ENCODE peak calls at places on chromosomes 16 and 17, in five cellular contexts. R, T, P, F and J are unnamed samples.

GRCh38 chr16:3509470-3509928 is 8.7 kb downstream of the CLUAP1 start:
- DNase-seq in R (peak; percentile 35), T (no peak), P (no peak), F (peak; percentile 72), J (peak; percentile 43)

GRCh38 chr16:85935957-85936760 is 37.2 kb downstream of the IRF8 start:
- DNase-seq in R (no peak), T (no peak), P (no peak), F (no peak), J (no peak)

GRCh38 chr17:31533546-31534155 is 142.2 kb downstream of the RAB11FIP4 start:
- DNase-seq in R (peak; percentile 87), T (no peak), P (no peak), F (peak; percentile 63), J (no peak)

GRCh38 chr17:78239489-78239931 is 8.1 kb downstream of the TMEM235 start:
- DNase-seq in R (no peak), T (no peak), P (no peak), F (no peak), J (no peak)

GRCh38 chr17:77534137-77534536 is 393.4 kb downstream of the SEC14L1 start:
- DNase-seq in R (no peak), T (no peak), P (no peak), F (no peak), J (no peak)

GRCh38 chr16:5640883-5641282 is 543.3 kb upstream of the EEF2KMT start:
- DNase-seq in R (no peak), T (no peak), P (no peak), F (no peak), J (no peak)

GRCh38 chr17:2357931-2358434 is 20.7 kb downstream of the SGSM2 start:
- DNase-seq in R (no peak), T (no peak), P (no peak), F (no peak), J (no peak)

GRCh38 chr16:57172891-57173290 is 12.9 kb downstream of the PSME3IP1 start:
- DNase-seq in R (no peak), T (no peak), P (no peak), F (no peak), J (no peak)

GRCh38 chr17:35766903-35767510 is 6.3 kb downstream of the C17orf50 start:
- DNase-seq in R (peak; percentile 71), T (peak; percentile 44), P (no peak), F (peak; percentile 61), J (no peak)

GRCh38 chr17:75325348-75325747 is 36.1 kb upstream of the SLC25A19 start:
- DNase-seq in R (no peak), T (no peak), P (no peak), F (no peak), J (no peak)

GRCh38 chr17:81332118-81332834 is 37.2 kb upstream of the SLC38A10 start:
- DNase-seq in R (no peak), T (no peak), P (no peak), F (no peak), J (no peak)

GRCh38 chr17:51803161-51803560 is 355.4 kb downstream of the CA10 start:
- DNase-seq in R (no peak), T (no peak), P (no peak), F (no peak), J (no peak)

GRCh38 chr16:31701734-31702133 is 171.9 kb upstream of the ZNF267 start:
- DNase-seq in R (no peak), T (no peak), P (no peak), F (peak; percentile 31), J (no peak)

GRCh38 chr16:57000271-57001025 is 11.1 kb downstream of the NLRC5 start:
- DNase-seq in R (peak; percentile 80), T (peak; percentile 86), P (no peak), F (peak; percentile 74), J (no peak)

GRCh38 chr17:62967111-62967449 is 1.0 kb downstream of the TANC2 start:
- DNase-seq in R (no peak), T (no peak), P (no peak), F (no peak), J (no peak)

GRCh38 chr16:3971706-3972105 is 91.2 kb upstream of the CREBBP start:
- DNase-seq in R (no peak), T (no peak), P (no peak), F (no peak), J (no peak)

GRCh38 chr16:10871157-10871991 is 5.6 kb upstream of the CIITA start:
- DNase-seq in R (peak; percentile 33), T (peak; percentile 40), P (no peak), F (peak; percentile 79), J (no peak)

GRCh38 chr16:8878523-8878911 is 3.6 kb upstream of the LITAFD start:
- DNase-seq in R (peak; percentile 89), T (no peak), P (no peak), F (peak; percentile 77), J (no peak)

GRCh38 chr17:27996157-27997043 is 46.1 kb upstream of the NLK start:
- DNase-seq in R (no peak), T (no peak), P (no peak), F (no peak), J (no peak)

GRCh38 chr16:11797957-11798299 is 870 bp upstream of the ZC3H7A start:
- DNase-seq in R (peak; percentile 13), T (no peak), P (no peak), F (peak; percentile 8), J (no peak)

GRCh38 chr16:12182202-12182601 is 205.7 kb downstream of the SNX29 start:
- DNase-seq in R (no peak), T (no peak), P (no peak), F (no peak), J (no peak)

GRCh38 chr17:73210002-73210678 is 17.3 kb downstream of the COG1 start:
- DNase-seq in R (peak; percentile 29), T (no peak), P (no peak), F (peak; percentile 48), J (no peak)

GRCh38 chr16:71356051-71356740 is 2.3 kb upstream of the CALB2 start:
- DNase-seq in R (no peak), T (no peak), P (no peak), F (no peak), J (no peak)

GRCh38 chr17:77488531-77489238 is 347.9 kb downstream of the SEC14L1 start:
- DNase-seq in R (no peak), T (no peak), P (no peak), F (no peak), J (no peak)

GRCh38 chr17:2468270-2468669 is 43.4 kb downstream of the METTL16 start:
- DNase-seq in R (no peak), T (no peak), P (no peak), F (peak; percentile 2), J (no peak)

GRCh38 chr17:34913001-34913400 is 48.3 kb downstream of the CCT6B start:
- DNase-seq in R (no peak), T (no peak), P (peak; percentile 5), F (no peak), J (no peak)

GRCh38 chr16:85398688-85399582 is 214.2 kb upstream of the GSE1 start:
- DNase-seq in R (no peak), T (no peak), P (no peak), F (no peak), J (peak; percentile 30)

GRCh38 chr17:9240659-9241370 is 219.5 kb downstream of the NTN1 start:
- DNase-seq in R (no peak), T (peak; percentile 95), P (no peak), F (no peak), J (peak; percentile 64)

GRCh38 chr17:9241371-9241712 is 220.0 kb downstream of the NTN1 start:
- DNase-seq in R (no peak), T (peak; percentile 58), P (no peak), F (no peak), J (peak; percentile 67)

GRCh38 chr17:9241774-9242496 is 220.6 kb downstream of the NTN1 start:
- DNase-seq in R (no peak), T (peak; percentile 26), P (no peak), F (no peak), J (no peak)

GRCh38 chr17:9242983-9243382 is 221.7 kb downstream of the NTN1 start:
- DNase-seq in R (no peak), T (no peak), P (no peak), F (no peak), J (no peak)

GRCh38 chr17:9242497-9242881 is 221.2 kb downstream of the NTN1 start:
- DNase-seq in R (no peak), T (no peak), P (no peak), F (no peak), J (no peak)
- H3K27ac ChIP-seq in R (no peak overlapping the region), T (peak overlapping the region; percentile 95), P (no peak overlapping the region), F (no peak overlapping the region), J (no peak overlapping the region)

GRCh38 chr17:37790153-37790552 is 45.3 kb upstream of the HNF1B start:
- DNase-seq in R (no peak), T (no peak), P (no peak), F (no peak), J (no peak)

GRCh38 chr17:37787055-37787720 is 42.3 kb upstream of the HNF1B start:
- DNase-seq in R (no peak), T (no peak), P (no peak), F (no peak), J (peak; percentile 90)

GRCh38 chr17:37788531-37788930 is 43.7 kb upstream of the HNF1B start:
- DNase-seq in R (no peak), T (no peak), P (no peak), F (no peak), J (no peak)

GRCh38 chr17:37789166-37789565 is 44.3 kb upstream of the HNF1B start:
- DNase-seq in R (no peak), T (no peak), P (no peak), F (no peak), J (no peak)

DNA sequence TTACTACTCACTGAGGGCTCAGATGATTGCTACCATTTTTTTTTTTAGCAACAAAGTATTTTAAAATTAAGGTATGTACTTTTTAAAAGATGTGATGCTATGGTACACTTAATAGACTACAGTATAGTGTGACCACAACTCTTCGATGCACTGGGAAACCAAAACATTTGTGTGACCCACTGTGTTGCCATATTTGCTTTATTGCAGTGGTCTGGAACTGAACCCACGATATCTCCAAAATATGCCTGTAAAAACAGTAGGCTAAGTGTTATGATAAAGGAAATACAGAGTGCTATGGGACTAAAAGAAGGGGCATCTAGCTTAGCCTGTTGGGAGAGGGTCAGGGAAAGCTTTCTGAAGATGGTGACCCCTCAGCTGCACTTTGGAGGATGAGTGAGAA is 41.6 kb upstream of the HNF1B start:
- DNase-seq in R (no peak), T (no peak), P (no peak), F (no peak), J (no peak)
- H3K27ac ChIP-seq in R (no peak overlapping the region), T (no peak overlapping the region), P (no peak overlapping the region), F (no peak overlapping the region), J (no peak overlapping the region)

DNA sequence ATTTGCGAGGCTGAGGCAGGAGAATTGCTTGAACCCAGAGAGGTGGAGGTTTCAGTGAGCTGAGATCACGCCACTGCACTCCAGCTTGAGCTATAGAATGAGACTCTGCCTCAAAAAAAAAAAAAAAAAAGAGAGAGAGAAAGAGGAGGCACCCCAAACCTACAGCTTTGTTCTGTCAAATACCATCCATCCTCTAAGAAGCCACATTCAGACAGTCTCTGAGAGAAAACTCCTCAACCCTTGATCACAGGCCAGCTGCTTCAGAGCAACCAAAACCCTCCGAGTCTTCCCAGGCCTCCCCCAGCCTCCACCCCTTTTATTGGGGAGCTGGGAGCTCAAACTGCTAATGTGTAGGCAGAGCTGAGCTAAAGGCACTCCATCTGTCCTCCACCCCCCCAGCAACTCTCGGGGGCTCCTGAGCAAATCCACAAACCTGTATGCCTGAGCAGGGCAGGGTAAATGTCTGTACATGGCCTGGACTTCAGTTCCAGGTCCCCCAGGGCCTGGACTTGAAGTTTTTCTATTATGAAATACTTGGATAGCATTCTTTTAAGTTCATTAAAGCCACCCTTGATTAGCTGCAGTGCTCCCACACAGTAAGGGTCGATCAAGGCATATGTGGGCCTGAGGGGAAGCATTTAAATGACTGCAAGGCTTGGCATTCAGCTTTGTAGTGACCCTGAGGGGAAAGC is 7.0 kb downstream of the FAM117A start:
- DNase-seq in R (no peak), T (no peak), P (no peak), F (no peak), J (no peak)
- H3K27ac ChIP-seq in R (no peak overlapping the region), T (peak overlapping the region; percentile 13), P (no peak overlapping the region), F (no peak overlapping the region), J (no peak overlapping the region)

GRCh38 chr16:21158208-21159110 is at the start of gene LDAF1:
- DNase-seq in R (peak; percentile 81), T (peak; percentile 82), P (peak; percentile 33), F (peak; percentile 76), J (peak; percentile 86)
- H3K27ac ChIP-seq in R (peak within 1 kb of the TSS; percentile 89), T (peak within 1 kb of the TSS; percentile 90), P (no peak within 1 kb of the TSS), F (peak within 1 kb of the TSS; percentile 36), J (no peak within 1 kb of the TSS)